ENCODE peak calls at places on chromosomes 6 and 20, in nine cellular contexts. U is GM23338, L is mesendoderm, Q is HepG2, O is IMR-90, J is neural progenitor cell, V is neuronal stem cell, R is GM23248, B is astrocyte. X is an unnamed sample.

GRCh38 chr20:45967551-45968080 is 4.4 kb downstream of the ZNF335 start:
- DNase-seq in U (no peak), L (no peak), Q (no peak), O (no peak), J (no peak), V (no peak), R (no peak), B (no peak), X (no peak)

GRCh38 chr20:47173596-47174216 is 182.8 kb downstream of the ZMYND8 start:
- DNase-seq in U (peak; percentile 77), L (peak; percentile 34), Q (no peak), O (no peak), J (no peak), V (no peak), R (no peak), B (no peak), X (no peak)

GRCh38 chr6:116406678-116407345 is 36.1 kb downstream of the DSE start:
- DNase-seq in U (no peak), L (no peak), Q (no peak), O (peak; percentile 89), J (no peak), V (no peak), R (peak; percentile 71), B (peak; percentile 88), X (no peak)

GRCh38 chr6:39221115-39221514 is 8.2 kb downstream of the KCNK5 start:
- DNase-seq in U (no peak), L (no peak), Q (no peak), O (no peak), J (no peak), V (no peak), R (no peak), B (no peak), X (no peak)

GRCh38 chr6:164897523-164898094 is 411.8 kb downstream of the C6orf118 start:
- DNase-seq in U (peak; percentile 50), L (peak; percentile 53), Q (no peak), O (no peak), J (no peak), V (no peak), R (peak; percentile 21), B (no peak), X (peak; percentile 1)

GRCh38 chr20:57781901-57782300 is 72.1 kb upstream of the PMEPA1 start:
- DNase-seq in U (no peak), L (no peak), Q (no peak), O (no peak), J (no peak), V (no peak), R (no peak), B (no peak), X (no peak)

GRCh38 chr6:122772724-122773123 is 6.8 kb upstream of the FABP7 start:
- DNase-seq in U (no peak), L (no peak), Q (no peak), O (no peak), J (no peak), V (no peak), R (no peak), B (no peak), X (no peak)

GRCh38 chr6:107641500-107641931 is 151.6 kb downstream of the SOBP start:
- DNase-seq in U (no peak), L (no peak), Q (no peak), O (no peak), J (no peak), V (no peak), R (no peak), B (no peak), X (no peak)

GRCh38 chr20:62087632-62088031 is 22.0 kb upstream of the TAF4 start:
- DNase-seq in U (no peak), L (no peak), Q (no peak), O (no peak), J (no peak), V (no peak), R (no peak), B (no peak), X (no peak)

GRCh38 chr20:22430746-22431168 is 153.6 kb downstream of the FOXA2 start:
- DNase-seq in U (peak; percentile 8), L (no peak), Q (peak; percentile 97), O (no peak), J (peak; percentile 77), V (peak; percentile 56), R (no peak), B (no peak), X (no peak)

GRCh38 chr6:28585335-28585734 is 59.7 kb downstream of the GPX5 start:
- DNase-seq in U (no peak), L (no peak), Q (peak; percentile 55), O (peak; percentile 76), J (no peak), V (no peak), R (peak; percentile 78), B (peak; percentile 55), X (no peak)

GRCh38 chr6:89221971-89222887 is 5.1 kb upstream of the GABRR1 start:
- DNase-seq in U (no peak), L (no peak), Q (no peak), O (no peak), J (no peak), V (no peak), R (peak; percentile 47), B (peak; percentile 65), X (no peak)

GRCh38 chr6:151630991-151631655 is 137.3 kb downstream of the CCDC170 start:
- DNase-seq in U (no peak), L (no peak), Q (no peak), O (no peak), J (no peak), V (no peak), R (no peak), B (no peak), X (no peak)

GRCh38 chr20:62977613-62978558 is 25.4 kb downstream of the SLC17A9 start:
- DNase-seq in U (no peak), L (no peak), Q (no peak), O (no peak), J (no peak), V (no peak), R (no peak), B (no peak), X (peak; percentile 83)

GRCh38 chr6:166625356-166625755 is 1.7 kb downstream of the RPS6KA2 start:
- DNase-seq in U (no peak), L (no peak), Q (no peak), O (peak; percentile 74), J (no peak), V (no peak), R (peak; percentile 53), B (no peak), X (no peak)

GRCh38 chr6:146389740-146390139 is 153.9 kb upstream of the RAB32 start:
- DNase-seq in U (no peak), L (no peak), Q (no peak), O (no peak), J (no peak), V (no peak), R (no peak), B (no peak), X (no peak)

GRCh38 chr20:43650997-43651525 is 15.9 kb upstream of the MYBL2 start:
- DNase-seq in U (no peak), L (no peak), Q (no peak), O (no peak), J (no peak), V (no peak), R (no peak), B (no peak), X (no peak)

GRCh38 chr6:168009331-168009730 is 11.9 kb downstream of the KIF25 start:
- DNase-seq in U (no peak), L (no peak), Q (no peak), O (no peak), J (no peak), V (no peak), R (peak; percentile 60), B (peak; percentile 26), X (no peak)

GRCh38 chr6:163387317-163387716 is 27.2 kb upstream of the QKI start:
- DNase-seq in U (no peak), L (no peak), Q (no peak), O (peak; percentile 13), J (no peak), V (no peak), R (no peak), B (no peak), X (no peak)

GRCh38 chr6:125273251-125273650 is 28.5 kb downstream of the HDDC2 start:
- DNase-seq in U (no peak), L (no peak), Q (no peak), O (no peak), J (no peak), V (no peak), R (no peak), B (no peak), X (no peak)

GRCh38 chr6:33628401-33628964 is 7.4 kb downstream of the ITPR3 start:
- DNase-seq in U (no peak), L (no peak), Q (no peak), O (no peak), J (no peak), V (no peak), R (peak; percentile 20), B (no peak), X (peak; percentile 85)
- H3K4me2 ChIP-seq in U (no peak overlapping the region), L (no peak overlapping the region), Q (no peak overlapping the region), O (no peak overlapping the region), J (no peak overlapping the region), V (no peak overlapping the region), R (no peak overlapping the region), B (no peak overlapping the region), X (peak overlapping the region; percentile 81)

DNA sequence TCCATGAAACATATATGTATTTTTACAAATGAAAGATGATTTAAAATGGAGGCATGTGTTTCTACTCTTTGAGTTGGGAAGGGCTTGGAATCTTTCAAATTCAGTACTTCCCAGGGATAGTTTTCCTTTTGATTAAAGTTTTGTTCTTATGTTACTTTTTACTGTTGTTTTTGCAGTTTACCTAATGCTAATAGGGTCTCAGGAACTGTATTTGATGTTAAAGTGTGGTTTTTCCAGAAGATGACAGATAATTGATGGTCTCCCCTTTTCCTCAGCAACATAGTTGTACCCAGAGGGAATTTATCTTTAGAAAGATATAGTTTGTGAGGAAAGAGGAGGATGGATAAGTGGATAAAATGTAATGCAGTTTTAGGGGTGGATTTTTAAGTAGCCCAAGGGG is 42.1 kb downstream of the GNAS start:
- DNase-seq in U (no peak), L (no peak), Q (no peak), O (no peak), J (no peak), V (no peak), R (no peak), B (no peak), X (no peak)
- H3K27ac ChIP-seq in U (peak overlapping the region; percentile 50), L (no peak overlapping the region), Q (no peak overlapping the region), O (no peak overlapping the region), J (peak overlapping the region; percentile 9), V (no peak overlapping the region), R (peak overlapping the region; percentile 96), B (no peak overlapping the region), X (peak overlapping the region; percentile 91)

GRCh38 chr20:41145821-41146620 is 8.7 kb downstream of the PLCG1 start:
- DNase-seq in U (no peak), L (no peak), Q (no peak), O (no peak), J (no peak), V (no peak), R (peak; percentile 20), B (no peak), X (peak; percentile 67)
- H3K4me1 ChIP-seq in U (peaks cover 18% of the 10 kb centered on the region), L (peaks cover under 1% of the 10 kb centered on the region), Q (peaks cover 72% of the 10 kb centered on the region), O (peaks cover 12% of the 10 kb centered on the region), J (peaks cover 18% of the 10 kb centered on the region), V (peaks cover 13% of the 10 kb centered on the region), R (peaks cover 19% of the 10 kb centered on the region), B (peaks cover 17% of the 10 kb centered on the region), X (peaks cover 61% of the 10 kb centered on the region)

DNA sequence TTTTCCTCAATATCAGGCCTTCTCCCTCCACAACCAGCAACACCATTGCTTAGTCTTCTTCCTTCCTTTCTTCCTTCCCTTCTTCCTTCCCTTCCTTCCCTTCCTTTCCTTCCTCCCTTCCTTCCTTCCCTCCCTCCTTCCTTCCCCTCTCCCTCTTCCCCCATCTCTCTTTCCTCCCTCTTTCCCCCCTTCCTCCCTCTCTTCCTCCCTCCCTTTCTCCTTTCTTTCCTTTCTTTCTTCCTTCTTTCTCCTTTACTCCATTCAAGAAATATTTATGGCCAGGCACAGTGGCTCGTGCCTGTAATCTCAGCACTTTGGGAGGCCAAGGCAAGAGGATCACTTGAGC is 66.4 kb upstream of the SIRPA start:
- DNase-seq in U (no peak), L (no peak), Q (no peak), O (no peak), J (no peak), V (no peak), R (no peak), B (no peak), X (no peak)
- H3K4me2 ChIP-seq in U (no peak overlapping the region), L (no peak overlapping the region), Q (peak overlapping the region; percentile 78), O (no peak overlapping the region), J (no peak overlapping the region), V (no peak overlapping the region), R (no peak overlapping the region), B (no peak overlapping the region), X (no peak overlapping the region)